ENCODE peak calls at places on chromosomes 2 and 18, in ten cellular contexts. One of them, this sample, is unnamed.
A peak's percentile ranks its signal among the peaks of the same experiment; 100 is the strongest.

GRCh38 chr2:226712941-226713340 is 86.7 kb downstream of the IRS1 start:
- DNase-seq in dorsolateral prefrontal cortex: no peak
- DNase-seq in spleen: no peak
- DNase-seq in PC-3: no peak
- DNase-seq in uterus: no peak
- DNase-seq in sigmoid colon: no peak
- DNase-seq in AG04450: no peak
- DNase-seq in ovary: no peak
- DNase-seq in brain microvascular endothelial cell: no peak
- DNase-seq in GM23338: no peak
- DNase-seq in this sample: no peak

GRCh38 chr2:148990968-148991367 is 47.5 kb upstream of the LYPD6B start:
- DNase-seq in brain microvascular endothelial cell: no peak
- DNase-seq in uterus: no peak
- DNase-seq in PC-3: no peak
- DNase-seq in sigmoid colon: no peak
- DNase-seq in spleen: no peak
- DNase-seq in GM23338: no peak
- DNase-seq in AG04450: no peak
- DNase-seq in ovary: no peak
- DNase-seq in dorsolateral prefrontal cortex: no peak
- DNase-seq in this sample: no peak

GRCh38 chr18:63979409-63979908 is 9.6 kb downstream of the SERPINB8 start:
- DNase-seq in PC-3: peak; percentile 79
- DNase-seq in sigmoid colon: peak; percentile 69
- DNase-seq in spleen: no peak
- DNase-seq in uterus: peak; percentile 35
- DNase-seq in dorsolateral prefrontal cortex: no peak
- DNase-seq in AG04450: peak; percentile 21
- DNase-seq in brain microvascular endothelial cell: peak; percentile 70
- DNase-seq in GM23338: peak; percentile 87
- DNase-seq in ovary: peak; percentile 19
- DNase-seq in this sample: no peak

GRCh38 chr2:1731512-1731962 is 12.8 kb downstream of the PXDN start:
- DNase-seq in spleen: no peak
- DNase-seq in sigmoid colon: peak; percentile 66
- DNase-seq in brain microvascular endothelial cell: no peak
- DNase-seq in dorsolateral prefrontal cortex: peak; percentile 51
- DNase-seq in PC-3: peak; percentile 78
- DNase-seq in AG04450: peak; percentile 70
- DNase-seq in GM23338: no peak
- DNase-seq in uterus: no peak
- DNase-seq in ovary: peak; percentile 33
- DNase-seq in this sample: no peak

GRCh38 chr2:214542866-214543265 is 132.0 kb downstream of the VWC2L start:
- DNase-seq in PC-3: peak; percentile 67
- DNase-seq in uterus: no peak
- DNase-seq in ovary: no peak
- DNase-seq in dorsolateral prefrontal cortex: no peak
- DNase-seq in GM23338: no peak
- DNase-seq in AG04450: peak; percentile 15
- DNase-seq in brain microvascular endothelial cell: peak; percentile 37
- DNase-seq in sigmoid colon: no peak
- DNase-seq in spleen: no peak
- DNase-seq in this sample: no peak

GRCh38 chr2:70501728-70502127 is 51.9 kb downstream of the TGFA start:
- DNase-seq in sigmoid colon: no peak
- DNase-seq in ovary: no peak
- DNase-seq in GM23338: no peak
- DNase-seq in spleen: no peak
- DNase-seq in dorsolateral prefrontal cortex: no peak
- DNase-seq in brain microvascular endothelial cell: no peak
- DNase-seq in PC-3: no peak
- DNase-seq in AG04450: no peak
- DNase-seq in uterus: no peak
- DNase-seq in this sample: no peak

GRCh38 chr2:144939590-144939989 is 419.7 kb upstream of the ZEB2 start:
- DNase-seq in spleen: no peak
- DNase-seq in uterus: no peak
- DNase-seq in dorsolateral prefrontal cortex: no peak
- DNase-seq in brain microvascular endothelial cell: no peak
- DNase-seq in PC-3: no peak
- DNase-seq in ovary: no peak
- DNase-seq in sigmoid colon: no peak
- DNase-seq in GM23338: no peak
- DNase-seq in AG04450: no peak
- DNase-seq in this sample: no peak

GRCh38 chr2:166539340-166540162 is 45.5 kb upstream of the SCN7A start:
- DNase-seq in AG04450: peak; percentile 65
- DNase-seq in brain microvascular endothelial cell: peak; percentile 67
- DNase-seq in spleen: no peak
- DNase-seq in dorsolateral prefrontal cortex: no peak
- DNase-seq in ovary: no peak
- DNase-seq in uterus: no peak
- DNase-seq in sigmoid colon: no peak
- DNase-seq in PC-3: peak; percentile 95
- DNase-seq in GM23338: peak; percentile 75
- DNase-seq in this sample: peak; percentile 20

GRCh38 chr2:74441111-74441689 is 537 bp downstream of the RTKN start:
- DNase-seq in brain microvascular endothelial cell: no peak
- DNase-seq in ovary: no peak
- DNase-seq in dorsolateral prefrontal cortex: no peak
- DNase-seq in uterus: no peak
- DNase-seq in GM23338: peak; percentile 45
- DNase-seq in spleen: peak; percentile 74
- DNase-seq in PC-3: no peak
- DNase-seq in AG04450: no peak
- DNase-seq in sigmoid colon: no peak
- DNase-seq in this sample: no peak

GRCh38 chr2:74440378-74441110 is 1.2 kb downstream of the RTKN start:
- DNase-seq in brain microvascular endothelial cell: peak; percentile 68
- DNase-seq in sigmoid colon: peak; percentile 95
- DNase-seq in GM23338: peak; percentile 95
- DNase-seq in AG04450: no peak
- DNase-seq in spleen: peak; percentile 92
- DNase-seq in PC-3: peak; percentile 82
- DNase-seq in dorsolateral prefrontal cortex: peak; percentile 95
- DNase-seq in uterus: peak; percentile 82
- DNase-seq in ovary: peak; percentile 73
- DNase-seq in this sample: peak; percentile 25

GRCh38 chr2:74439373-74440004 is 2.2 kb downstream of the RTKN start:
- DNase-seq in uterus: no peak
- DNase-seq in GM23338: no peak
- DNase-seq in brain microvascular endothelial cell: no peak
- DNase-seq in spleen: peak; percentile 61
- DNase-seq in dorsolateral prefrontal cortex: no peak
- DNase-seq in ovary: no peak
- DNase-seq in sigmoid colon: no peak
- DNase-seq in AG04450: no peak
- DNase-seq in PC-3: no peak
- DNase-seq in this sample: no peak

GRCh38 chr2:74438248-74438647 is 3.5 kb downstream of the RTKN start:
- DNase-seq in uterus: no peak
- DNase-seq in PC-3: no peak
- DNase-seq in sigmoid colon: no peak
- DNase-seq in dorsolateral prefrontal cortex: peak; percentile 9
- DNase-seq in AG04450: no peak
- DNase-seq in brain microvascular endothelial cell: no peak
- DNase-seq in ovary: no peak
- DNase-seq in spleen: peak; percentile 4
- DNase-seq in GM23338: no peak
- DNase-seq in this sample: no peak

GRCh38 chr2:74440005-74440377 is 1.7 kb downstream of the RTKN start:
- DNase-seq in PC-3: no peak
- DNase-seq in brain microvascular endothelial cell: no peak
- DNase-seq in spleen: peak; percentile 78
- DNase-seq in sigmoid colon: peak; percentile 89
- DNase-seq in dorsolateral prefrontal cortex: peak; percentile 92
- DNase-seq in GM23338: peak; percentile 40
- DNase-seq in AG04450: no peak
- DNase-seq in uterus: peak; percentile 57
- DNase-seq in ovary: no peak
- DNase-seq in this sample: no peak
- H3K4me3 ChIP-seq in PC-3: peak overlapping the region; percentile 73
- H3K4me3 ChIP-seq in brain microvascular endothelial cell: peak overlapping the region; percentile 66
- H3K4me3 ChIP-seq in spleen: peak overlapping the region; percentile 40
- H3K4me3 ChIP-seq in sigmoid colon: peak overlapping the region; percentile 49
- H3K4me3 ChIP-seq in dorsolateral prefrontal cortex: peak overlapping the region; percentile 62
- H3K4me3 ChIP-seq in GM23338: peak overlapping the region; percentile 96
- H3K4me3 ChIP-seq in AG04450: peak overlapping the region; percentile 64
- H3K4me3 ChIP-seq in uterus: peak overlapping the region; percentile 39
- H3K4me3 ChIP-seq in ovary: peak overlapping the region; percentile 32
- H3K4me3 ChIP-seq in this sample: peak overlapping the region; percentile 71

DNA sequence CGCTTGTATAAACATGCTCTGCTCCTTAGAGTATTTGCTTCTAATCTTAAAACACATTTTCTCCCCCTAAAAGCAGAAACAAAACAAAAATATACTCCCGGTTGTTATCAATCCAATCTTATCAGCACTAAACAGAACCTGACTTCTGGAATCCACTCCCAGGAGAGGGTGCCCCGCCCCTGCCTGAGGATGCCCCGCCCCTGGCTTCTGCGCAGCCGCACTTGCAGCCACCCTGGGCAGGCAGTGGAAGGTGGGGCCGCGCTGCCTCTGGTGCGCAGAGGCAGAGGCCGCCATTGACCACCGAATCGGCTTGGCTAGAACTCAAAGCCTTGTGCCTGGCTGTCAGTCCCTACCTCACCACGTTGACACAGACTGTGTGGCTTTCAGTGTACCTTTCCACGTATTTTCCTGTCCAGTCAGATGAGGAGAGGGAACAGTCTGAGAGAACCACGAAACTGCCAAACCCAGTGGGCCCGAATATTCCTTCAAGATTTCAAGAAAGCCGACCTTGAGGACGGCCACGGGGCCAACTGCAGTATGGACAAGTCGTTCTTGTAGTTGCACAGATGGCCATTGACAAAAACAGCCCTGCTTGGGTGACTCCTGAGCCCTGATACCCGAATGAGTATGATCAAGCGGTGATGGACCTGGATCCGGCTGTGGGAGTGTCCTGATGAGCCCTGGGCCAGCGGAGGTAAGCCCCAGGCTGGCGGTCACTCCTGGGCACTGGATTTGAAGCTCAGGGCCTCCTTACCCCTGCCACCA is 46.2 kb upstream of the ARHGAP28 start:
- DNase-seq in brain microvascular endothelial cell: no peak
- DNase-seq in AG04450: no peak
- DNase-seq in sigmoid colon: peak; percentile 57
- DNase-seq in spleen: no peak
- DNase-seq in PC-3: no peak
- DNase-seq in ovary: peak; percentile 11
- DNase-seq in dorsolateral prefrontal cortex: no peak
- DNase-seq in uterus: no peak
- DNase-seq in GM23338: peak; percentile 65
- DNase-seq in this sample: no peak
- TF ChIP-seq CTCF in brain microvascular endothelial cell: no peak
- TF ChIP-seq CTCF in AG04450: no peak
- TF ChIP-seq CTCF in sigmoid colon: no peak
- TF ChIP-seq CTCF in spleen: no peak
- TF ChIP-seq CTCF in PC-3: no peak
- TF ChIP-seq CTCF in ovary: no peak
- TF ChIP-seq CTCF in dorsolateral prefrontal cortex: no peak
- TF ChIP-seq CTCF in uterus: no peak
- TF ChIP-seq CTCF in GM23338: no peak
- TF ChIP-seq CTCF in this sample: no peak

GRCh38 chr2:469521-469920 is 181.6 kb upstream of the ALKAL2 start:
- DNase-seq in spleen: no peak
- DNase-seq in brain microvascular endothelial cell: no peak
- DNase-seq in GM23338: no peak
- DNase-seq in ovary: no peak
- DNase-seq in uterus: no peak
- DNase-seq in sigmoid colon: no peak
- DNase-seq in PC-3: no peak
- DNase-seq in AG04450: no peak
- DNase-seq in dorsolateral prefrontal cortex: no peak
- DNase-seq in this sample: no peak

GRCh38 chr2:468631-469310 is 180.9 kb upstream of the ALKAL2 start:
- DNase-seq in uterus: no peak
- DNase-seq in dorsolateral prefrontal cortex: no peak
- DNase-seq in sigmoid colon: no peak
- DNase-seq in PC-3: no peak
- DNase-seq in spleen: no peak
- DNase-seq in brain microvascular endothelial cell: no peak
- DNase-seq in ovary: no peak
- DNase-seq in GM23338: peak; percentile 70
- DNase-seq in AG04450: no peak
- DNase-seq in this sample: no peak

GRCh38 chr2:467101-467500 is 179.2 kb upstream of the ALKAL2 start:
- DNase-seq in AG04450: no peak
- DNase-seq in brain microvascular endothelial cell: no peak
- DNase-seq in GM23338: no peak
- DNase-seq in spleen: no peak
- DNase-seq in dorsolateral prefrontal cortex: no peak
- DNase-seq in ovary: no peak
- DNase-seq in uterus: no peak
- DNase-seq in sigmoid colon: no peak
- DNase-seq in PC-3: no peak
- DNase-seq in this sample: no peak

GRCh38 chr2:467543-467891 is 179.6 kb upstream of the ALKAL2 start:
- DNase-seq in dorsolateral prefrontal cortex: no peak
- DNase-seq in spleen: no peak
- DNase-seq in uterus: no peak
- DNase-seq in GM23338: peak; percentile 40
- DNase-seq in AG04450: no peak
- DNase-seq in ovary: no peak
- DNase-seq in sigmoid colon: no peak
- DNase-seq in PC-3: no peak
- DNase-seq in brain microvascular endothelial cell: no peak
- DNase-seq in this sample: no peak

DNA sequence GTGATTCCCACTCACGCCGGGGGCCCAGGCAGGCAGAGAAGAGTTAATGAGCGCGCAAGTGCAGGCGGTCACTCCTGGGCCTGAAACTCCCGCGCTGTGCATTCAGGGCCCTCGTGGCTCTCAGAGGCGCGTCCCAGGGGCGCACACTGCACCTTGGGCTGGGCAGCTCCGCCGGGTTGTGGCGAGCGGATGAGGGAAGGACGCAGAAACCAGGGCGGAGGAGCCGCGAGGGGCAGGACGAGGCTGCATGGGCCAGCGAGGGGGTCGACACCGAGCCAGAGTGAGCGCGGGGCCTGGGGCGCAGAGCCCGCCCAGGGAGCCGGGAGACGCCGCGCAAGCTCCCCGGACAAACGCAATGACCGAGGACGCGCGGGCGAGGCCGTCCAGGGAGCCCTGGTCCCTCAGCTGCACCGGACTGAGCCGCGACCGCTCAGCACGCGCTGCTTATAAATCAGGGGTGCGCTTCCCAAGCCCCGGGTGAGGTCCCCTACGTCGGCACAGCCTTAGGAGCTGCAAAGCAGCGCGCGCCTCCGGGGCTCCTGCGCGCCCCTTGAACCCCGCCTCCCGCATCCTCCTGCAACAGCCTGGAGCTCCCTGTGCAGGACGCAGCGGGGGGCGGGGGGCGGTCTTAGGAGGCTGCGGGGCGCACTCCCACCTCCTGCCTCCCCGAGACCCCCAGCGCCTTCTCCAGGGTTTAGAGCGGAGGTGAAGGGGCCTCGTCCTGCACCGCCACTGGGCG is 180.2 kb upstream of the ALKAL2 start:
- DNase-seq in brain microvascular endothelial cell: no peak
- DNase-seq in spleen: no peak
- DNase-seq in sigmoid colon: no peak
- DNase-seq in AG04450: no peak
- DNase-seq in dorsolateral prefrontal cortex: no peak
- DNase-seq in uterus: no peak
- DNase-seq in ovary: no peak
- DNase-seq in PC-3: no peak
- DNase-seq in GM23338: peak; percentile 54
- DNase-seq in this sample: no peak
- H3K4me3 ChIP-seq in brain microvascular endothelial cell: no peak overlapping the region
- H3K4me3 ChIP-seq in spleen: no peak overlapping the region
- H3K4me3 ChIP-seq in sigmoid colon: no peak overlapping the region
- H3K4me3 ChIP-seq in AG04450: no peak overlapping the region
- H3K4me3 ChIP-seq in dorsolateral prefrontal cortex: peak overlapping the region; percentile 44
- H3K4me3 ChIP-seq in uterus: no peak overlapping the region
- H3K4me3 ChIP-seq in ovary: no peak overlapping the region
- H3K4me3 ChIP-seq in PC-3: no peak overlapping the region
- H3K4me3 ChIP-seq in GM23338: peak overlapping the region; percentile 66
- H3K4me3 ChIP-seq in this sample: no peak overlapping the region

GRCh38 chr18:43396266-43396665 is 119.0 kb upstream of the SYT4 start:
- DNase-seq in brain microvascular endothelial cell: peak; percentile 10
- DNase-seq in dorsolateral prefrontal cortex: no peak
- DNase-seq in ovary: no peak
- DNase-seq in uterus: no peak
- DNase-seq in spleen: no peak
- DNase-seq in GM23338: peak; percentile 52
- DNase-seq in sigmoid colon: no peak
- DNase-seq in AG04450: no peak
- DNase-seq in PC-3: peak; percentile 1
- DNase-seq in this sample: no peak
- TF ChIP-seq CTCF in brain microvascular endothelial cell: peak; percentile 44
- TF ChIP-seq CTCF in dorsolateral prefrontal cortex: peak; percentile 64
- TF ChIP-seq CTCF in ovary: no peak
- TF ChIP-seq CTCF in uterus: no peak
- TF ChIP-seq CTCF in spleen: no peak
- TF ChIP-seq CTCF in GM23338: peak; percentile 79
- TF ChIP-seq CTCF in sigmoid colon: peak; percentile 12
- TF ChIP-seq CTCF in AG04450: no peak
- TF ChIP-seq CTCF in PC-3: peak; percentile 46
- TF ChIP-seq CTCF in this sample: peak; percentile 23